ENCODE peak calls at places on chromosomes 1 and 21, in ten cellular contexts. I is GM23338; F is tibial nerve; D is coronary artery; N is CD8-positive, alpha-beta T cell; E is tibial artery; G is SJSA1; T is CD4-positive, alpha-beta T cell; C is substantia nigra; W is PC-9. Z is an unnamed sample.

GRCh38 chr1:45883633-45884032 is 80.2 kb downstream of the MAST2 start:
- DNase-seq in F (no peak), I (no peak), N (no peak), W (no peak), D (no peak), G (no peak), T (no peak), C (no peak), E (no peak), Z (no peak)

GRCh38 chr21:37803076-37803475 is 113.2 kb downstream of the KCNJ6 start:
- DNase-seq in W (no peak), I (no peak), D (no peak), G (no peak), T (no peak), N (no peak), C (no peak), F (no peak), E (no peak), Z (no peak)

GRCh38 chr1:94382163-94382562 is 36.0 kb upstream of the ABCD3 start:
- DNase-seq in W (peak), T (no peak), N (no peak), F (no peak), I (no peak), C (no peak), G (no peak), D (no peak), E (no peak), Z (no peak)

GRCh38 chr1:157626099-157626498 is 28.2 kb upstream of the FCRL4 start:
- DNase-seq in W (no peak), C (no peak), F (no peak), T (no peak), D (no peak), N (peak), G (no peak), I (peak), E (no peak), Z (no peak)

GRCh38 chr1:17436380-17437174 is 2.9 kb downstream of the RCC2 start:
- DNase-seq in N (no peak), I (peak), D (no peak), E (no peak), W (no peak), T (no peak), C (no peak), G (no peak), F (no peak), Z (no peak)

GRCh38 chr1:161099090-161099802 is 1.1 kb downstream of the KLHDC9 start:
- DNase-seq in C (no peak), N (no peak), E (no peak), G (no peak), W (no peak), I (peak), F (no peak), D (no peak), T (no peak), Z (no peak)

GRCh38 chr1:22259581-22260282 is 116.8 kb upstream of the WNT4 start:
- DNase-seq in D (no peak), G (no peak), F (no peak), E (no peak), T (no peak), N (no peak), C (no peak), I (no peak), W (peak), Z (no peak)

GRCh38 chr1:173195596-173196088 is 11.5 kb downstream of the TNFSF4 start:
- DNase-seq in D (no peak), G (no peak), I (no peak), N (no peak), C (no peak), T (no peak), F (no peak), W (no peak), E (no peak), Z (no peak)

GRCh38 chr1:58785424-58786058 is 1.7 kb upstream of the JUN start:
- DNase-seq in G (no peak), C (no peak), F (peak), T (no peak), D (no peak), W (peak), I (peak), E (peak), N (peak), Z (no peak)

GRCh38 chr1:60960846-60961542 is 121.4 kb upstream of the NFIA start:
- DNase-seq in W (no peak), I (no peak), N (no peak), D (no peak), G (no peak), E (no peak), F (no peak), C (no peak), T (no peak), Z (no peak)

GRCh38 chr1:2234762-2235113 is 6.6 kb downstream of the SKI start:
- DNase-seq in I (peak), F (no peak), E (no peak), N (peak), D (peak), C (no peak), W (no peak), T (peak), G (no peak), Z (no peak)

GRCh38 chr1:3530931-3531818 is 76.7 kb downstream of the ARHGEF16 start:
- DNase-seq in I (peak), T (peak), F (peak), G (no peak), E (peak), C (no peak), W (peak), N (peak), D (peak), Z (peak)

GRCh38 chr1:174013864-174014418 is 8.2 kb downstream of the RC3H1 start:
- DNase-seq in G (no peak), C (no peak), E (no peak), D (no peak), N (no peak), F (no peak), T (no peak), W (no peak), I (no peak), Z (no peak)

GRCh38 chr1:108829498-108829916 is 27.4 kb downstream of the AKNAD1 start:
- DNase-seq in W (peak), C (no peak), F (no peak), D (no peak), G (peak), T (no peak), I (no peak), N (no peak), E (no peak), Z (no peak)
- H3K27ac ChIP-seq in W (no peak), C (peak), F (peak), D (peak), G (peak), T (no peak), I (no peak), N (no peak), E (peak), Z (peak)

GRCh38 chr1:154352245-154352580 is 26.9 kb downstream of the ATP8B2 start:
- DNase-seq in N (no peak), I (peak), F (no peak), T (no peak), E (no peak), D (no peak), W (no peak), C (no peak), G (no peak), Z (no peak)

GRCh38 chr1:154349121-154349520 is 23.8 kb downstream of the ATP8B2 start:
- DNase-seq in W (no peak), N (no peak), C (no peak), E (no peak), T (no peak), G (no peak), F (no peak), I (no peak), D (no peak), Z (no peak)

GRCh38 chr1:154348429-154349076 is 23.2 kb downstream of the ATP8B2 start:
- DNase-seq in G (no peak), I (no peak), T (no peak), N (no peak), F (no peak), C (no peak), E (no peak), W (no peak), D (no peak), Z (no peak)

GRCh38 chr1:154351363-154352068 is 26.2 kb downstream of the ATP8B2 start:
- DNase-seq in D (no peak), W (no peak), N (no peak), C (no peak), G (no peak), I (no peak), F (no peak), E (no peak), T (no peak), Z (no peak)

GRCh38 chr1:154350383-154350782 is 25.1 kb downstream of the ATP8B2 start:
- DNase-seq in N (no peak), W (no peak), C (no peak), I (peak), T (no peak), F (no peak), E (no peak), D (no peak), G (no peak), Z (no peak)
- H3K27ac ChIP-seq in N (no peak), W (no peak), C (no peak), I (peak), T (peak), F (no peak), E (peak), D (peak), G (no peak), Z (no peak)

DNA sequence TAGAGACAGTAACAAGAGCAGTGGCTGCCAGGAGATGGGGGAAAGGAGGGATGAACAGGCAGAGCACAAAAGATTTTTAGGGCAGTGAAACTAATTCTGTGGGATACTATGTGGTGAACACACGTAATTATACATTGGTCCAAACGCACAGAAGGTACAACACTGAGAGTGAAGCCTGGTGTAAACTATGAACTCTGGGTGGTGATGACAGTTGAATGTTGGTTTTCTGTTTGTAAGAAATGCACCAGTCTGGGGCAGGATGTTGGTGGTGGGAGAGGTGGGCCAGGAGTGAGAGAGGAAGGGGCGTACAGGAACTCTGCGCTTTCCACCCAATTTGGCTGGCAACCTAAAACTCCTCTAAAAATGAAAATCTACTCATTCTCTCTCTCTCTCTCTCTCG is 50.2 kb upstream of the TIAM1 start:
- DNase-seq in E (no peak), I (no peak), C (no peak), G (no peak), W (no peak), F (no peak), T (no peak), D (peak), N (no peak), Z (no peak)
- H3K27ac ChIP-seq in E (no peak), I (no peak), C (no peak), G (no peak), W (no peak), F (no peak), T (no peak), D (no peak), N (no peak), Z (no peak)

GRCh38 chr1:205286335-205286950 is 35.1 kb downstream of the NUAK2 start:
- DNase-seq in D (no peak), W (no peak), I (no peak), E (no peak), G (no peak), N (peak), F (no peak), C (no peak), T (peak), Z (no peak)
- H3K27ac ChIP-seq in D (no peak), W (no peak), I (peak), E (no peak), G (peak), N (peak), F (no peak), C (no peak), T (peak), Z (no peak)

GRCh38 chr1:243246916-243247315 is 8.2 kb downstream of the CEP170 start:
- DNase-seq in T (no peak), G (no peak), N (no peak), E (no peak), I (no peak), C (no peak), F (no peak), D (no peak), W (no peak), Z (no peak)
- H3K27ac ChIP-seq in T (no peak), G (no peak), N (no peak), E (peak), I (no peak), C (no peak), F (no peak), D (no peak), W (no peak), Z (peak)

DNA sequence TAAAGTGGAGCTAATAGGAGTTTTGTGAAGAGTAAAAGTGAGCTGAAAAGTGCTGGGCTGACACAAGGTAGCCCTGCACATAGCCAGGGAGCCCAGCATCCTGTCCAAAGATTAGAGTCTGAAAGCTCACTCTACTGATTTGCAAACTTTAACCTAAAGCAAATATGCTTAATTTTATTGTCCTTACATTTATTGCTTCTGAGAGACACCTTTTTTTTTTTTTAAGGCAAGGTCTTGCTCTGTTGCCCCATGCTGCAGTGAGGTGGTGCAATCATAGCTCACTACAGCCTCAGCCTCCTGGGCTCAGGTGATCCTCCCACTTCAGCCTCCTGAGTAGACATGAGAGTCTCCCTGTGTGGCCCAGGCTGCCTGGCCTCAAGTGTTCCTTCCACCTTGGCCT is 16.5 kb downstream of the MGST3 start:
- DNase-seq in T (no peak), G (no peak), I (no peak), N (no peak), E (no peak), D (no peak), W (no peak), F (no peak), C (no peak), Z (no peak)
- H3K27ac ChIP-seq in T (no peak), G (no peak), I (no peak), N (no peak), E (no peak), D (no peak), W (no peak), F (no peak), C (no peak), Z (no peak)

DNA sequence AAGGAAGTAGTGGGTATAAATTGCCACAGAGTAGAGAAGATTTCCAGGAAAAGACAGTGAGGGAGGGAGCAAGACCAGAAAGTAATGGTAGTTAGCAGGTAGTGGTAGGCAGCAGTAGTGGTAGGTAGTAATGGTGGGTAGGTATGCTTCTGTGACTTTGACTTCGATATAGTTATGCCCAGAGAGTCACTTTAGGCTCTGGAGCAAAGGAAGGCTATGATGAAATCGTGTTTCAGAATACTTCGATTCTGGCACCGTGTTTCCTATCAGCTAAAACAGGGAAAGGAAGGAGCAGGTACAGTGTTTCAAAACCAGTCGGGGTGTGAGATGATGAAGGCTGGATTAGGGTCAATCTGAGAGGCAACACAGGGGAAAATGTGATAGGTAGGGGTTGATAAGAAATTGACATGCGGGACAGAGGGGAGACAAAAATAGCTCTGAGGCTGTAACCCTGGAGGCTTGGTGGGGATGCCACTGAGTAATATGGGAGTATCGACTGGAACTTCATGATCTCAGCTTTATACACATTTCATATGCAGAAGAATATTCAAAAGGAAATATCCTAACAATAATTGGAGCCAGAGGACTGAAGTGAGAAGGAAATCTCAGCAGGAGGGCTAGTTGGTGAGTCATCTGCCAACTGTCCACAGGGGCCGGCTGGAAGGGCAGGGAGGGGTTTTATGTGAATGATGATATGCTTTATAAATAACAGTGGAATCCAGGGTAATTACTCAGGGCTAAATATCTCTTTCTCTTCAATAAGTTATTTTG is 25.2 kb upstream of the TRIM45 start:
- DNase-seq in I (peak), D (no peak), E (no peak), N (no peak), F (no peak), C (no peak), T (no peak), G (peak), W (peak), Z (no peak)
- H3K27ac ChIP-seq in I (no peak), D (no peak), E (no peak), N (no peak), F (no peak), C (no peak), T (no peak), G (peak), W (peak), Z (peak)

GRCh38 chr21:32329776-32330175 is 31.1 kb downstream of the MRAP start:
- DNase-seq in W (no peak), I (no peak), E (no peak), D (peak), F (no peak), G (no peak), C (no peak), T (no peak), N (no peak), Z (no peak)
- H3K27ac ChIP-seq in W (no peak), I (no peak), E (no peak), D (peak), F (no peak), G (no peak), C (peak), T (no peak), N (no peak), Z (peak)

DNA sequence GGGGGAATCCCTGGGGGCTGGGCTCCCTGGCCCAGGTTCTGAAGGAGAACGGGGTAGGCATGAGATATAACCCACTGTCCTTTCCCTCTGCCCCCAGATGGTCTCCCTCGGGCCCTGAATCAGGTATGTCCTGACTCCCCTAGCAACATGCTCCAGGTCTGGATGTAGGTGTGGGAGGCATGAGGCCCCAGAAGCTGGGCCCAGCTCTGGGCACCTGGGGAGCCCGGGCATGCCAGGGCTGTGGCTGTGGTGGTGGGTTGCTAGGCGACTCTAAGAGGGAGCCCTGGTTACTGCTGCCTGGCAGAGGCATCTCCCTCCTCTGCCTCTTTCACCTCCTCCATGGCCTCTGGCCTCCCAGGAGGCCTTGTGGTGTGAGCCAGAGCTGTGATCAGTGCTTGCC is 16.2 kb downstream of the FOXO6 start:
- DNase-seq in G (no peak), N (no peak), C (no peak), I (no peak), E (no peak), W (no peak), D (no peak), F (no peak), T (no peak), Z (no peak)
- H3K27ac ChIP-seq in G (no peak), N (no peak), C (no peak), I (no peak), E (no peak), W (no peak), D (no peak), F (no peak), T (no peak), Z (no peak)